ENCODE peak calls at places on chromosomes 7 and 10, in ten cellular contexts. One of them, this sample, is unnamed.

GRCh38 chr7:66376264-66376945 is 171.3 kb downstream of the TPST1 start:
- DNase-seq in GM23338: peak; percentile 44
- DNase-seq in pancreas: no peak
- DNase-seq in MM.1S: no peak
- DNase-seq in neuronal stem cell: no peak
- DNase-seq in transverse colon: no peak
- DNase-seq in A549: no peak
- DNase-seq in breast epithelium: no peak
- DNase-seq in dorsolateral prefrontal cortex: no peak
- DNase-seq in prostate gland: no peak
- DNase-seq in this sample: peak; percentile 18

GRCh38 chr10:73379064-73379748 is 20.5 kb upstream of the CFAP70 start:
- DNase-seq in MM.1S: peak; percentile 29
- DNase-seq in neuronal stem cell: no peak
- DNase-seq in pancreas: no peak
- DNase-seq in breast epithelium: no peak
- DNase-seq in dorsolateral prefrontal cortex: no peak
- DNase-seq in A549: no peak
- DNase-seq in GM23338: no peak
- DNase-seq in transverse colon: no peak
- DNase-seq in prostate gland: no peak
- DNase-seq in this sample: no peak

GRCh38 chr7:75642810-75643486 is 95.8 kb downstream of the HIP1 start:
- DNase-seq in prostate gland: peak; percentile 45
- DNase-seq in breast epithelium: no peak
- DNase-seq in A549: peak; percentile 59
- DNase-seq in neuronal stem cell: no peak
- DNase-seq in pancreas: peak; percentile 33
- DNase-seq in dorsolateral prefrontal cortex: peak; percentile 66
- DNase-seq in transverse colon: peak; percentile 53
- DNase-seq in MM.1S: peak; percentile 76
- DNase-seq in GM23338: peak; percentile 95
- DNase-seq in this sample: no peak

GRCh38 chr7:108451296-108451848 is 4.9 kb downstream of the NRCAM start:
- DNase-seq in A549: no peak
- DNase-seq in neuronal stem cell: no peak
- DNase-seq in MM.1S: no peak
- DNase-seq in transverse colon: no peak
- DNase-seq in pancreas: no peak
- DNase-seq in GM23338: no peak
- DNase-seq in dorsolateral prefrontal cortex: no peak
- DNase-seq in prostate gland: no peak
- DNase-seq in breast epithelium: no peak
- DNase-seq in this sample: no peak

GRCh38 chr7:126574276-126574675 is 678.5 kb downstream of the GRM8 start:
- DNase-seq in breast epithelium: no peak
- DNase-seq in GM23338: no peak
- DNase-seq in prostate gland: no peak
- DNase-seq in A549: peak; percentile 7
- DNase-seq in MM.1S: no peak
- DNase-seq in neuronal stem cell: no peak
- DNase-seq in pancreas: no peak
- DNase-seq in transverse colon: no peak
- DNase-seq in dorsolateral prefrontal cortex: no peak
- DNase-seq in this sample: no peak

GRCh38 chr7:18974803-18975202 is 142.6 kb downstream of the TWIST1 start:
- DNase-seq in dorsolateral prefrontal cortex: no peak
- DNase-seq in MM.1S: no peak
- DNase-seq in prostate gland: no peak
- DNase-seq in transverse colon: no peak
- DNase-seq in A549: no peak
- DNase-seq in GM23338: no peak
- DNase-seq in pancreas: no peak
- DNase-seq in neuronal stem cell: no peak
- DNase-seq in breast epithelium: no peak
- DNase-seq in this sample: no peak

GRCh38 chr10:58477902-58478301 is 34.8 kb upstream of the BICC1 start:
- DNase-seq in prostate gland: no peak
- DNase-seq in GM23338: peak; percentile 22
- DNase-seq in pancreas: no peak
- DNase-seq in dorsolateral prefrontal cortex: no peak
- DNase-seq in breast epithelium: no peak
- DNase-seq in transverse colon: no peak
- DNase-seq in A549: no peak
- DNase-seq in neuronal stem cell: no peak
- DNase-seq in MM.1S: no peak
- DNase-seq in this sample: no peak

GRCh38 chr10:21334891-21335696 is 190.4 kb downstream of the SKIDA1 start:
- DNase-seq in transverse colon: no peak
- DNase-seq in pancreas: no peak
- DNase-seq in breast epithelium: peak; percentile 66
- DNase-seq in MM.1S: no peak
- DNase-seq in neuronal stem cell: no peak
- DNase-seq in prostate gland: peak; percentile 79
- DNase-seq in GM23338: no peak
- DNase-seq in A549: peak; percentile 78
- DNase-seq in dorsolateral prefrontal cortex: no peak
- DNase-seq in this sample: peak; percentile 61

GRCh38 chr7:114889646-114890285 is 32.1 kb upstream of the MDFIC start:
- DNase-seq in MM.1S: no peak
- DNase-seq in dorsolateral prefrontal cortex: no peak
- DNase-seq in transverse colon: no peak
- DNase-seq in GM23338: peak; percentile 5
- DNase-seq in prostate gland: no peak
- DNase-seq in pancreas: no peak
- DNase-seq in neuronal stem cell: no peak
- DNase-seq in A549: peak; percentile 72
- DNase-seq in breast epithelium: no peak
- DNase-seq in this sample: no peak

GRCh38 chr10:78952686-78953085 is 116.1 kb upstream of the ZMIZ1 start:
- DNase-seq in neuronal stem cell: no peak
- DNase-seq in transverse colon: no peak
- DNase-seq in A549: no peak
- DNase-seq in GM23338: no peak
- DNase-seq in prostate gland: no peak
- DNase-seq in breast epithelium: no peak
- DNase-seq in pancreas: no peak
- DNase-seq in MM.1S: no peak
- DNase-seq in dorsolateral prefrontal cortex: no peak
- DNase-seq in this sample: peak; percentile 69

DNA sequence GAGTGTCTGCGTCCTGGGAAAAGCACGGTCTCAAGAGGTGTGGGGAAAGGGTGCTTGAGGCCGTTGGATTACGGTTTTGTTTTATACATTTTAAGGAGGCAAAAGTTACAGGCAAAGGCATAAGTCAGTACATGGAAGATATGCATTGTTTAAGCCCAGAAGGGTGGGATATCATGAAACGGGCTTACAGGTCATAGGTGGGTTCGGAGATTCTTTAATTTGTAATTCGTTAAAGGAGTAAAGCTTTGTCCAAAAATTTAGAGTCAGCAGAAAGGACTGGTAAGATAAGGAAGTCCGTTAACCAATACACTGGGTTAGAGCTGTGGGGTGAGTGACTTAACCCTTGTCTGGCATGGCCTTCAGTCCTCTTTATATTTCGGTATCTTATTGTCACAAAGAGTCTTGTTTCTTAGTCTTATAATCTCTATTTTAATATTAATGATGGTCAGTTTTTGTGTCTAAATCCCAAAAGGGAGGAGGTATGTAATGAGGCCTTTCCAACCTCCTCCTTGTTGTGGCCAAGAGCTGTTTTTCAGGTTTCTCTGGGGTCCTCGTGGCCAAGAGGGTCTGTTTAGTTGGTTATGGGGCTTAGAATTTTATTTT is 12.7 kb downstream of the TSPAN14 start:
- DNase-seq in dorsolateral prefrontal cortex: no peak
- DNase-seq in neuronal stem cell: no peak
- DNase-seq in MM.1S: no peak
- DNase-seq in GM23338: no peak
- DNase-seq in A549: no peak
- DNase-seq in prostate gland: no peak
- DNase-seq in breast epithelium: no peak
- DNase-seq in transverse colon: no peak
- DNase-seq in pancreas: no peak
- DNase-seq in this sample: no peak
- H3K27ac ChIP-seq in dorsolateral prefrontal cortex: peak overlapping the region; percentile 98
- H3K27ac ChIP-seq in neuronal stem cell: no peak overlapping the region
- H3K27ac ChIP-seq in MM.1S: no peak overlapping the region
- H3K27ac ChIP-seq in GM23338: no peak overlapping the region
- H3K27ac ChIP-seq in A549: peak overlapping the region; percentile 100
- H3K27ac ChIP-seq in prostate gland: peak overlapping the region; percentile 85
- H3K27ac ChIP-seq in breast epithelium: peak overlapping the region; percentile 94
- H3K27ac ChIP-seq in transverse colon: peak overlapping the region; percentile 84
- H3K27ac ChIP-seq in pancreas: peak overlapping the region; percentile 14
- H3K27ac ChIP-seq in this sample: peak overlapping the region; percentile 72

GRCh38 chr7:129829677-129830631 is 122.8 kb downstream of the UBE2H start:
- DNase-seq in MM.1S: peak; percentile 86
- DNase-seq in transverse colon: peak; percentile 65
- DNase-seq in dorsolateral prefrontal cortex: peak; percentile 77
- DNase-seq in pancreas: peak; percentile 46
- DNase-seq in GM23338: peak; percentile 97
- DNase-seq in A549: peak; percentile 58
- DNase-seq in breast epithelium: no peak
- DNase-seq in prostate gland: peak; percentile 51
- DNase-seq in neuronal stem cell: peak; percentile 72
- DNase-seq in this sample: peak; percentile 93

GRCh38 chr7:129830949-129831348 is 121.8 kb downstream of the UBE2H start:
- DNase-seq in A549: no peak
- DNase-seq in neuronal stem cell: no peak
- DNase-seq in GM23338: no peak
- DNase-seq in breast epithelium: no peak
- DNase-seq in pancreas: no peak
- DNase-seq in transverse colon: no peak
- DNase-seq in prostate gland: no peak
- DNase-seq in MM.1S: no peak
- DNase-seq in dorsolateral prefrontal cortex: no peak
- DNase-seq in this sample: peak; percentile 55

GRCh38 chr7:129831424-129832058 is 121.2 kb downstream of the UBE2H start:
- DNase-seq in breast epithelium: no peak
- DNase-seq in A549: peak; percentile 71
- DNase-seq in dorsolateral prefrontal cortex: no peak
- DNase-seq in MM.1S: no peak
- DNase-seq in neuronal stem cell: peak; percentile 42
- DNase-seq in transverse colon: no peak
- DNase-seq in pancreas: no peak
- DNase-seq in GM23338: peak; percentile 67
- DNase-seq in prostate gland: no peak
- DNase-seq in this sample: no peak

GRCh38 chr7:129832701-129833227 is 120.0 kb downstream of the UBE2H start:
- DNase-seq in prostate gland: no peak
- DNase-seq in A549: no peak
- DNase-seq in MM.1S: no peak
- DNase-seq in transverse colon: no peak
- DNase-seq in dorsolateral prefrontal cortex: no peak
- DNase-seq in breast epithelium: no peak
- DNase-seq in GM23338: no peak
- DNase-seq in neuronal stem cell: no peak
- DNase-seq in pancreas: no peak
- DNase-seq in this sample: no peak

GRCh38 chr7:129832282-129832681 is 120.5 kb downstream of the UBE2H start:
- DNase-seq in transverse colon: no peak
- DNase-seq in prostate gland: peak; percentile 49
- DNase-seq in MM.1S: no peak
- DNase-seq in GM23338: no peak
- DNase-seq in neuronal stem cell: no peak
- DNase-seq in breast epithelium: no peak
- DNase-seq in dorsolateral prefrontal cortex: no peak
- DNase-seq in pancreas: no peak
- DNase-seq in A549: no peak
- DNase-seq in this sample: no peak
- H3K27ac ChIP-seq in transverse colon: peak overlapping the region; percentile 62
- H3K27ac ChIP-seq in prostate gland: peak overlapping the region; percentile 69
- H3K27ac ChIP-seq in MM.1S: no peak overlapping the region
- H3K27ac ChIP-seq in GM23338: no peak overlapping the region
- H3K27ac ChIP-seq in neuronal stem cell: no peak overlapping the region
- H3K27ac ChIP-seq in breast epithelium: peak overlapping the region; percentile 83
- H3K27ac ChIP-seq in dorsolateral prefrontal cortex: no peak overlapping the region
- H3K27ac ChIP-seq in pancreas: peak overlapping the region; percentile 64
- H3K27ac ChIP-seq in A549: peak overlapping the region; percentile 88
- H3K27ac ChIP-seq in this sample: peak overlapping the region; percentile 79

GRCh38 chr7:157013602-157014549 is 3.4 kb upstream of the MNX1 start:
- DNase-seq in MM.1S: peak; percentile 5
- DNase-seq in GM23338: peak; percentile 81
- DNase-seq in A549: no peak
- DNase-seq in dorsolateral prefrontal cortex: no peak
- DNase-seq in pancreas: no peak
- DNase-seq in transverse colon: no peak
- DNase-seq in prostate gland: no peak
- DNase-seq in neuronal stem cell: no peak
- DNase-seq in breast epithelium: no peak
- DNase-seq in this sample: no peak
- H3K27ac ChIP-seq in MM.1S: no peak overlapping the region
- H3K27ac ChIP-seq in GM23338: no peak overlapping the region
- H3K27ac ChIP-seq in A549: no peak overlapping the region
- H3K27ac ChIP-seq in dorsolateral prefrontal cortex: no peak overlapping the region
- H3K27ac ChIP-seq in pancreas: peak overlapping the region; percentile 30
- H3K27ac ChIP-seq in transverse colon: no peak overlapping the region
- H3K27ac ChIP-seq in prostate gland: no peak overlapping the region
- H3K27ac ChIP-seq in neuronal stem cell: no peak overlapping the region
- H3K27ac ChIP-seq in breast epithelium: no peak overlapping the region
- H3K27ac ChIP-seq in this sample: no peak overlapping the region

GRCh38 chr10:6586501-6586900 is 6.4 kb upstream of the PRKCQ start:
- DNase-seq in dorsolateral prefrontal cortex: no peak
- DNase-seq in breast epithelium: no peak
- DNase-seq in MM.1S: no peak
- DNase-seq in A549: no peak
- DNase-seq in GM23338: no peak
- DNase-seq in neuronal stem cell: no peak
- DNase-seq in pancreas: no peak
- DNase-seq in transverse colon: no peak
- DNase-seq in prostate gland: no peak
- DNase-seq in this sample: no peak

GRCh38 chr10:6580279-6581029 is 378 bp upstream of the PRKCQ start:
- DNase-seq in prostate gland: peak; percentile 49
- DNase-seq in MM.1S: peak; percentile 71
- DNase-seq in GM23338: peak; percentile 82
- DNase-seq in neuronal stem cell: peak; percentile 78
- DNase-seq in dorsolateral prefrontal cortex: peak; percentile 74
- DNase-seq in breast epithelium: no peak
- DNase-seq in A549: peak; percentile 47
- DNase-seq in transverse colon: peak; percentile 79
- DNase-seq in pancreas: peak; percentile 87
- DNase-seq in this sample: peak; percentile 81

GRCh38 chr10:6581750-6582697 is 1.9 kb upstream of the PRKCQ start:
- DNase-seq in breast epithelium: no peak
- DNase-seq in dorsolateral prefrontal cortex: no peak
- DNase-seq in transverse colon: no peak
- DNase-seq in A549: no peak
- DNase-seq in neuronal stem cell: no peak
- DNase-seq in pancreas: no peak
- DNase-seq in GM23338: peak; percentile 69
- DNase-seq in MM.1S: no peak
- DNase-seq in prostate gland: no peak
- DNase-seq in this sample: no peak

GRCh38 chr10:6579904-6580278 is at the start of gene PRKCQ:
- DNase-seq in pancreas: no peak
- DNase-seq in GM23338: peak; percentile 61
- DNase-seq in A549: peak; percentile 26
- DNase-seq in dorsolateral prefrontal cortex: no peak
- DNase-seq in breast epithelium: no peak
- DNase-seq in prostate gland: no peak
- DNase-seq in transverse colon: peak; percentile 31
- DNase-seq in neuronal stem cell: no peak
- DNase-seq in MM.1S: no peak
- DNase-seq in this sample: peak; percentile 64

GRCh38 chr10:6583447-6583846 is 3.4 kb upstream of the PRKCQ start:
- DNase-seq in prostate gland: no peak
- DNase-seq in pancreas: no peak
- DNase-seq in neuronal stem cell: no peak
- DNase-seq in dorsolateral prefrontal cortex: no peak
- DNase-seq in MM.1S: no peak
- DNase-seq in GM23338: no peak
- DNase-seq in A549: no peak
- DNase-seq in transverse colon: no peak
- DNase-seq in breast epithelium: no peak
- DNase-seq in this sample: no peak
- H3K27ac ChIP-seq in prostate gland: no peak overlapping the region
- H3K27ac ChIP-seq in pancreas: no peak overlapping the region
- H3K27ac ChIP-seq in neuronal stem cell: no peak overlapping the region
- H3K27ac ChIP-seq in dorsolateral prefrontal cortex: no peak overlapping the region
- H3K27ac ChIP-seq in MM.1S: no peak overlapping the region
- H3K27ac ChIP-seq in GM23338: peak overlapping the region; percentile 60
- H3K27ac ChIP-seq in A549: no peak overlapping the region
- H3K27ac ChIP-seq in transverse colon: no peak overlapping the region
- H3K27ac ChIP-seq in breast epithelium: no peak overlapping the region
- H3K27ac ChIP-seq in this sample: no peak overlapping the region